ENCODE peak calls at places on chromosomes 4 and X, in four cellular contexts. One of them, this sample, is unnamed.

GRCh38 chr4:110211007-110211769 is 12.8 kb upstream of the ELOVL6 start:
- DNase-seq in H9: no peak
- DNase-seq in colonic mucosa: peak
- DNase-seq in adipocyte: peak
- DNase-seq in this sample: peak

GRCh38 chr4:69896530-69897116 is 34.2 kb upstream of the CSN1S1 start:
- DNase-seq in H9: no peak
- DNase-seq in colonic mucosa: no peak
- DNase-seq in adipocyte: peak
- DNase-seq in this sample: peak

GRCh38 chrX:1873671-1874070 is 258.8 kb downstream of the ASMT start:
- DNase-seq in H9: no peak
- DNase-seq in colonic mucosa: no peak
- DNase-seq in adipocyte: no peak
- DNase-seq in this sample: no peak

GRCh38 chr4:140790765-140791164 is 34.6 kb upstream of the TBC1D9 start:
- DNase-seq in H9: no peak
- DNase-seq in colonic mucosa: peak
- DNase-seq in adipocyte: peak
- DNase-seq in this sample: no peak

GRCh38 chrX:74351760-74352159 is 47.8 kb downstream of the ZCCHC13 start:
- DNase-seq in H9: no peak
- DNase-seq in colonic mucosa: no peak
- DNase-seq in adipocyte: no peak
- DNase-seq in this sample: no peak

GRCh38 chr4:96293806-96294205 is 453.9 kb downstream of the PDHA2 start:
- DNase-seq in H9: no peak
- DNase-seq in colonic mucosa: no peak
- DNase-seq in adipocyte: no peak
- DNase-seq in this sample: no peak

GRCh38 chrX:57595381-57595811 is 3.6 kb downstream of the ZXDB start:
- DNase-seq in H9: no peak
- DNase-seq in colonic mucosa: no peak
- DNase-seq in adipocyte: peak
- DNase-seq in this sample: no peak

GRCh38 chr4:3010998-3011397 is 47.6 kb downstream of the GRK4 start:
- DNase-seq in H9: no peak
- DNase-seq in colonic mucosa: no peak
- DNase-seq in adipocyte: peak
- DNase-seq in this sample: no peak

DNA sequence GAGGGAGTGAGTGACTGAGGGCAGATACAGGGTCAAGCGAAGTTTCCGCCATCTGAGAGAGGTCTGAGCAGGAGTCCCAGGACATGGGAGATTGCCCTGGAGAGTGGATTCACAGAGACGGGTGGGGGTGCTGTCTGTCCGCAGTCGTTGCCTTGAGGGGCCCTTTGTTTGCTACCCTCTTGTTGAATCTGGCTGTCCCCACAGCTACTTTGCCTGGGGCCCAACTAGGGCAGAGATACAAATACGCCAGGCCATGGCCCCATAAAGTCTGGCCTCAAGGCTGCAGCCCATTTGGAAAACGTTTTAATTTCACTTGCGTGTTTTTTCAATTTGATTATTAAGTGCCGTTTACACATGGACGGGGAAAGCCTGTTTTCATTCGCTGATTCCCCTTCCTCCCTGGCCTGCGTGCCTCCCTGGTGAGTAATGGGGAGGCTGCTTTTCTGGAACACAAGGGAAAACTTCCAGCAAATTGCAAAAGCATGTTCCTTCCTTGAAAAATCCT is 134.4 kb downstream of the SMIM20 start:
- DNase-seq in H9: no peak
- DNase-seq in colonic mucosa: peak
- DNase-seq in adipocyte: peak
- DNase-seq in this sample: no peak
- H3K9ac ChIP-seq in H9: no peak
- H3K9ac ChIP-seq in colonic mucosa: no peak
- H3K9ac ChIP-seq in adipocyte: peak
- H3K9ac ChIP-seq in this sample: no peak

GRCh38 chr4:14165253-14165942 is 537.9 kb upstream of the BOD1L1 start:
- DNase-seq in H9: no peak
- DNase-seq in colonic mucosa: no peak
- DNase-seq in adipocyte: no peak
- DNase-seq in this sample: no peak

GRCh38 chr4:14167876-14168510 is 540.5 kb upstream of the BOD1L1 start:
- DNase-seq in H9: no peak
- DNase-seq in colonic mucosa: no peak
- DNase-seq in adipocyte: peak
- DNase-seq in this sample: no peak

GRCh38 chr4:14168919-14169318 is 541.4 kb upstream of the BOD1L1 start:
- DNase-seq in H9: no peak
- DNase-seq in colonic mucosa: peak
- DNase-seq in adipocyte: peak
- DNase-seq in this sample: no peak

DNA sequence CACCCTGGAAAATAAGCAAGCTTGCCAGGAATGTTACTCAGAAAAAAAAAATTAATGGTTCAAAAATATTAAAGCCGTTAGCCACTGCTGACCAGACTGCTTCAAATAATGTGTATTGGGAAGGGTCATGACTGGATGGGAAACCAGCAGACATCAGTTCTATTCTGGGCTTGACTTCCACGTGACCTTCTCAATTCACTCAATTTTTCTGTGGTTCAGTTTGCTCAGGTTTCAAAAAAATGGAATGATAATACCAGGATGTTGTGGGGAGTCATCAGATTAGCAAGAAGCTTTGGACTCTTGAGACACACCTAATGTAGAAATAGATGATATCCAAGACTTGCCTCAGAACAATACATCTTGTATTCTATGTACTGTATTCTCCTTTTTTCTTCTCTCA is 541.9 kb upstream of the BOD1L1 start:
- DNase-seq in H9: no peak
- DNase-seq in colonic mucosa: no peak
- DNase-seq in adipocyte: peak
- DNase-seq in this sample: no peak
- H3K9ac ChIP-seq in H9: no peak
- H3K9ac ChIP-seq in colonic mucosa: no peak
- H3K9ac ChIP-seq in adipocyte: no peak
- H3K9ac ChIP-seq in this sample: no peak

GRCh38 chrX:109925656-109926055 is 77.3 kb upstream of the TMEM164 start:
- DNase-seq in H9: no peak
- DNase-seq in colonic mucosa: no peak
- DNase-seq in adipocyte: no peak
- DNase-seq in this sample: no peak
- H3K9ac ChIP-seq in H9: no peak
- H3K9ac ChIP-seq in colonic mucosa: no peak
- H3K9ac ChIP-seq in adipocyte: no peak
- H3K9ac ChIP-seq in this sample: no peak

GRCh38 chr4:82484987-82485783 is 54.8 kb downstream of the ENOPH1 start:
- DNase-seq in H9: no peak
- DNase-seq in colonic mucosa: no peak
- DNase-seq in adipocyte: no peak
- DNase-seq in this sample: no peak
- H3K9ac ChIP-seq in H9: no peak
- H3K9ac ChIP-seq in colonic mucosa: no peak
- H3K9ac ChIP-seq in adipocyte: no peak
- H3K9ac ChIP-seq in this sample: no peak

GRCh38 chr4:1668488-1668840 is 15.6 kb downstream of the FAM53A start:
- DNase-seq in H9: peak
- DNase-seq in colonic mucosa: no peak
- DNase-seq in adipocyte: no peak
- DNase-seq in this sample: no peak

GRCh38 chr4:1669850-1670249 is 14.3 kb downstream of the FAM53A start:
- DNase-seq in H9: no peak
- DNase-seq in colonic mucosa: no peak
- DNase-seq in adipocyte: no peak
- DNase-seq in this sample: no peak

GRCh38 chr4:1670279-1670678 is 13.8 kb downstream of the FAM53A start:
- DNase-seq in H9: no peak
- DNase-seq in colonic mucosa: no peak
- DNase-seq in adipocyte: no peak
- DNase-seq in this sample: no peak

GRCh38 chr4:1667273-1667672 is 16.8 kb downstream of the FAM53A start:
- DNase-seq in H9: no peak
- DNase-seq in colonic mucosa: no peak
- DNase-seq in adipocyte: no peak
- DNase-seq in this sample: no peak

GRCh38 chr4:1669270-1669669 is 14.8 kb downstream of the FAM53A start:
- DNase-seq in H9: no peak
- DNase-seq in colonic mucosa: no peak
- DNase-seq in adipocyte: no peak
- DNase-seq in this sample: no peak
- H3K9ac ChIP-seq in H9: no peak
- H3K9ac ChIP-seq in colonic mucosa: no peak
- H3K9ac ChIP-seq in adipocyte: no peak
- H3K9ac ChIP-seq in this sample: no peak

GRCh38 chrX:152992120-152992519 is 1.8 kb downstream of the PNMA5 start:
- DNase-seq in H9: no peak
- DNase-seq in colonic mucosa: no peak
- DNase-seq in adipocyte: no peak
- DNase-seq in this sample: no peak

GRCh38 chrX:152993933-152994332 is at the start of gene PNMA5:
- DNase-seq in H9: no peak
- DNase-seq in colonic mucosa: no peak
- DNase-seq in adipocyte: no peak
- DNase-seq in this sample: no peak

GRCh38 chrX:152997337-152997736 is 3.4 kb upstream of the PNMA5 start:
- DNase-seq in H9: no peak
- DNase-seq in colonic mucosa: no peak
- DNase-seq in adipocyte: no peak
- DNase-seq in this sample: no peak
- H3K9ac ChIP-seq in H9: no peak
- H3K9ac ChIP-seq in colonic mucosa: no peak
- H3K9ac ChIP-seq in adipocyte: no peak
- H3K9ac ChIP-seq in this sample: no peak

GRCh38 chrX:155026727-155027508 is at the start of gene FUNDC2:
- DNase-seq in H9: peak
- DNase-seq in colonic mucosa: peak
- DNase-seq in adipocyte: peak
- DNase-seq in this sample: peak

GRCh38 chrX:155027509-155028066 is 944 bp downstream of the FUNDC2 start:
- DNase-seq in H9: no peak
- DNase-seq in colonic mucosa: peak
- DNase-seq in adipocyte: peak
- DNase-seq in this sample: peak

GRCh38 chrX:155026420-155026726 is 271 bp upstream of the FUNDC2 start:
- DNase-seq in H9: no peak
- DNase-seq in colonic mucosa: no peak
- DNase-seq in adipocyte: no peak
- DNase-seq in this sample: no peak

GRCh38 chrX:155028192-155028591 is 1.5 kb downstream of the FUNDC2 start:
- DNase-seq in H9: no peak
- DNase-seq in colonic mucosa: no peak
- DNase-seq in adipocyte: peak
- DNase-seq in this sample: no peak

GRCh38 chrX:155028749-155029360 is 2.2 kb downstream of the FUNDC2 start:
- DNase-seq in H9: no peak
- DNase-seq in colonic mucosa: peak
- DNase-seq in adipocyte: peak
- DNase-seq in this sample: no peak
- H3K9ac ChIP-seq in H9: no peak
- H3K9ac ChIP-seq in colonic mucosa: no peak
- H3K9ac ChIP-seq in adipocyte: no peak
- H3K9ac ChIP-seq in this sample: no peak

DNA sequence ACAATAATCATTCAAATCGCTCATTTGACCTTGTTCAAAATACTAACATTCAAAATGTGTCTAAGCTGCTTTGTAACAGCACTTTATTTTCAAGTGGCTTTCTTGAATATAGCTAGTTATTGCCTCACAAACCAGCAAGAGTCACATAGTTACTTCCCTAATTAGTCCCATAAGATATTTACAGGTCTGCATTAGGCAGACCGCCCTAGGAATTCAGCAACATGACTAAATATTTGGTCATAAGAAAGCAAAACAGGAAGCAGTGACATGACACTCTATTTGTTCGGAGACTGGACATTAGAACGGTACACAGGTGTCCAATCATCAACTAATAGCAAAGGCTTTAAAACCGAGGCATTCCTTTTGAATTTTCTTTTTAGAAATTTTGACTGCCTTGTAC is 262.0 kb downstream of the COL25A1 start:
- DNase-seq in H9: no peak
- DNase-seq in colonic mucosa: no peak
- DNase-seq in adipocyte: no peak
- DNase-seq in this sample: no peak
- H3K9ac ChIP-seq in H9: no peak
- H3K9ac ChIP-seq in colonic mucosa: no peak
- H3K9ac ChIP-seq in adipocyte: no peak
- H3K9ac ChIP-seq in this sample: no peak